ENCODE peak calls at places on chromosome 22, in eight cellular contexts. Z, X, K, H, E, A, P and V are unnamed samples.

GRCh38 chr22:39739338-39740027 is 154.1 kb downstream of the ENTHD1 start:
- DNase-seq in Z (no peak), X (no peak), K (no peak), H (no peak), E (no peak), A (no peak), P (peak), V (no peak)

GRCh38 chr22:27836181-27836580 is 34.6 kb upstream of the MN1 start:
- DNase-seq in Z (no peak), X (no peak), K (no peak), H (no peak), E (no peak), A (no peak), P (no peak), V (peak)

GRCh38 chr22:22880645-22881044 is 7.0 kb upstream of the IGLL5 start:
- DNase-seq in Z (no peak), X (no peak), K (no peak), H (no peak), E (no peak), A (no peak), P (no peak), V (no peak)

GRCh38 chr22:50175921-50176849 is 5.7 kb downstream of the PANX2 start:
- DNase-seq in Z (no peak), X (no peak), K (no peak), H (no peak), E (no peak), A (no peak), P (no peak), V (no peak)

GRCh38 chr22:27512283-27512761 is 289.2 kb downstream of the MN1 start:
- DNase-seq in Z (peak), X (peak), K (peak), H (no peak), E (no peak), A (no peak), P (peak), V (no peak)

GRCh38 chr22:23114721-23115020 is 27.1 kb downstream of the RSPH14 start:
- DNase-seq in Z (no peak), X (no peak), K (no peak), H (no peak), E (no peak), A (no peak), P (no peak), V (no peak)

GRCh38 chr22:31812977-31813605 is 59.3 kb downstream of the DEPDC5 start:
- DNase-seq in Z (no peak), X (no peak), K (no peak), H (no peak), E (no peak), A (no peak), P (no peak), V (no peak)

GRCh38 chr22:50160947-50161346 is 9.6 kb upstream of the PANX2 start:
- DNase-seq in Z (no peak), X (no peak), K (no peak), H (no peak), E (no peak), A (no peak), P (no peak), V (no peak)

GRCh38 chr22:17802822-17803221 is 28.6 kb upstream of the BID start:
- DNase-seq in Z (no peak), X (no peak), K (no peak), H (no peak), E (no peak), A (no peak), P (no peak), V (no peak)

GRCh38 chr22:18075101-18075730 is 2.6 kb upstream of the PEX26 start:
- DNase-seq in Z (no peak), X (no peak), K (no peak), H (no peak), E (no peak), A (no peak), P (no peak), V (no peak)

GRCh38 chr22:16774911-16775529 is 50.2 kb downstream of the XKR3 start:
- DNase-seq in Z (no peak), X (no peak), K (no peak), H (no peak), E (no peak), A (no peak), P (no peak), V (no peak)

GRCh38 chr22:25551396-25551795 is 13.1 kb upstream of the GRK3 start:
- DNase-seq in Z (no peak), X (no peak), K (no peak), H (no peak), E (no peak), A (no peak), P (no peak), V (no peak)

GRCh38 chr22:29143848-29144785 is 61.6 kb upstream of the EMID1 start:
- DNase-seq in Z (no peak), X (no peak), K (no peak), H (no peak), E (no peak), A (no peak), P (no peak), V (peak)

GRCh38 chr22:41535244-41535643 is 9.0 kb downstream of the POLR3H start:
- DNase-seq in Z (no peak), X (no peak), K (no peak), H (no peak), E (no peak), A (no peak), P (no peak), V (no peak)

GRCh38 chr22:46394622-46395021 is 59.1 kb downstream of the TRMU start:
- DNase-seq in Z (no peak), X (no peak), K (no peak), H (no peak), E (no peak), A (no peak), P (no peak), V (no peak)

GRCh38 chr22:20852076-20852475 is 6.5 kb downstream of the PI4KA start:
- DNase-seq in Z (no peak), X (no peak), K (no peak), H (no peak), E (no peak), A (no peak), P (no peak), V (no peak)

GRCh38 chr22:44325718-44326548 is 13.2 kb upstream of the SHISAL1 start:
- DNase-seq in Z (no peak), X (peak), K (no peak), H (no peak), E (peak), A (no peak), P (no peak), V (no peak)

GRCh38 chr22:35656284-35656752 is 8.1 kb downstream of the APOL6 start:
- DNase-seq in Z (no peak), X (no peak), K (no peak), H (no peak), E (no peak), A (no peak), P (no peak), V (no peak)

GRCh38 chr22:48745842-48746788 is 1081.6 kb downstream of the BRD1 start:
- DNase-seq in Z (no peak), X (no peak), K (peak), H (no peak), E (no peak), A (no peak), P (peak), V (no peak)

GRCh38 chr22:26325641-26326040 is 103.4 kb upstream of the ASPHD2 start:
- DNase-seq in Z (no peak), X (no peak), K (no peak), H (no peak), E (no peak), A (no peak), P (no peak), V (no peak)

GRCh38 chr22:44746836-44747519 is 5.4 kb upstream of the ARHGAP8 start:
- DNase-seq in Z (no peak), X (no peak), K (no peak), H (no peak), E (no peak), A (no peak), P (no peak), V (no peak)

GRCh38 chr22:20384865-20385264 is 9.1 kb upstream of the ZNF74 start:
- DNase-seq in Z (no peak), X (no peak), K (no peak), H (no peak), E (no peak), A (no peak), P (no peak), V (no peak)

GRCh38 chr22:50074551-50075042 is 10.6 kb downstream of the MLC1 start:
- DNase-seq in Z (no peak), X (no peak), K (no peak), H (no peak), E (no peak), A (no peak), P (no peak), V (no peak)

GRCh38 chr22:26548984-26549383 is 36.7 kb upstream of the TFIP11 start:
- DNase-seq in Z (no peak), X (no peak), K (no peak), H (no peak), E (no peak), A (no peak), P (no peak), V (no peak)

GRCh38 chr22:23227380-23227779 is 47.1 kb downstream of the BCR start:
- DNase-seq in Z (no peak), X (no peak), K (no peak), H (no peak), E (no peak), A (no peak), P (no peak), V (no peak)

GRCh38 chr22:33883561-33883960 is 36.7 kb downstream of the LARGE1 start:
- DNase-seq in Z (no peak), X (no peak), K (no peak), H (no peak), E (no peak), A (no peak), P (peak), V (no peak)

GRCh38 chr22:27436591-27436990 is 365.0 kb downstream of the MN1 start:
- DNase-seq in Z (no peak), X (no peak), K (no peak), H (no peak), E (no peak), A (no peak), P (no peak), V (no peak)

GRCh38 chr22:44369241-44369652 is 56.5 kb upstream of the SHISAL1 start:
- DNase-seq in Z (no peak), X (no peak), K (no peak), H (no peak), E (no peak), A (no peak), P (no peak), V (no peak)

GRCh38 chr22:19818264-19819208 is 36.1 kb downstream of the GNB1L start:
- DNase-seq in Z (no peak), X (no peak), K (no peak), H (no peak), E (no peak), A (no peak), P (no peak), V (no peak)

GRCh38 chr22:33922268-33922667 is 2.0 kb upstream of the LARGE1 start:
- DNase-seq in Z (no peak), X (no peak), K (no peak), H (no peak), E (no peak), A (no peak), P (no peak), V (no peak)

GRCh38 chr22:37843746-37844089 is 416 bp downstream of the ANKRD54 start:
- DNase-seq in Z (no peak), X (no peak), K (no peak), H (no peak), E (no peak), A (peak), P (no peak), V (no peak)

GRCh38 chr22:29205598-29206371 is at the start of gene EMID1:
- DNase-seq in Z (no peak), X (no peak), K (no peak), H (no peak), E (no peak), A (no peak), P (no peak), V (no peak)

GRCh38 chr22:45968003-45968650 is 8.8 kb downstream of the WNT7B start:
- DNase-seq in Z (no peak), X (no peak), K (no peak), H (no peak), E (no peak), A (no peak), P (no peak), V (no peak)

GRCh38 chr22:17339095-17339693 is 30.1 kb upstream of the CECR2 start:
- DNase-seq in Z (no peak), X (no peak), K (no peak), H (no peak), E (no peak), A (no peak), P (peak), V (no peak)

GRCh38 chr22:48340191-48340590 is 1487.5 kb downstream of the BRD1 start:
- DNase-seq in Z (no peak), X (no peak), K (no peak), H (no peak), E (no peak), A (no peak), P (no peak), V (no peak)

GRCh38 chr22:27435839-27436581 is 365.5 kb downstream of the MN1 start:
- DNase-seq in Z (no peak), X (no peak), K (peak), H (no peak), E (peak), A (no peak), P (no peak), V (peak)

GRCh38 chr22:46390652-46391301 is 55.3 kb downstream of the TRMU start:
- DNase-seq in Z (no peak), X (peak), K (peak), H (no peak), E (peak), A (no peak), P (no peak), V (peak)

GRCh38 chr22:22748297-22748743 is 103.9 kb downstream of the GGTLC2 start:
- DNase-seq in Z (no peak), X (peak), K (peak), H (no peak), E (peak), A (no peak), P (peak), V (no peak)

GRCh38 chr22:37223965-37224551 is 11.8 kb upstream of the SSTR3 start:
- DNase-seq in Z (no peak), X (no peak), K (no peak), H (no peak), E (no peak), A (no peak), P (no peak), V (no peak)